ENCODE peak calls at places on chromosomes 1 and 21, in eight cellular contexts. K is Calu3, F is gastrocnemius medialis, B is fibroblast of lung, X is choroid plexus epithelial cell, V is heart left ventricle, A is coronary artery, I is brain microvascular endothelial cell. U is an unnamed sample.

GRCh38 chr21:44749116-44749758 is 37.9 kb upstream of the TSPEAR start:
- DNase-seq in B (no peak), K (no peak), F (no peak), I (no peak), X (no peak), V (no peak), A (no peak), U (no peak)

GRCh38 chr1:183604048-183604808 is 14.0 kb upstream of the NCF2 start:
- DNase-seq in B (peak), F (no peak), K (no peak), X (peak), V (peak), A (no peak), I (peak), U (no peak)

GRCh38 chr1:92038695-92039346 is 9.0 kb downstream of the EPHX4 start:
- DNase-seq in F (no peak), B (peak), A (no peak), X (peak), V (no peak), K (no peak), I (no peak), U (no peak)

GRCh38 chr1:64878090-64878489 is 88.3 kb downstream of the JAK1 start:
- DNase-seq in I (no peak), V (no peak), A (no peak), K (no peak), B (no peak), F (no peak), X (no peak), U (no peak)

GRCh38 chr1:40258445-40258769 is 371 bp downstream of the ZMPSTE24 start:
- DNase-seq in X (peak), I (no peak), V (no peak), A (no peak), K (no peak), F (no peak), B (peak), U (no peak)

GRCh38 chr1:17112496-17113236 is 6.6 kb downstream of the PADI2 start:
- DNase-seq in K (no peak), F (no peak), B (no peak), A (no peak), V (no peak), I (no peak), X (no peak), U (no peak)

GRCh38 chr1:8094481-8095241 is 68.6 kb upstream of the ERRFI1 start:
- DNase-seq in I (peak), X (peak), V (no peak), B (peak), K (no peak), A (no peak), F (no peak), U (no peak)

GRCh38 chr1:91234181-91234580 is 170.5 kb downstream of the HFM1 start:
- DNase-seq in A (no peak), I (no peak), X (no peak), F (no peak), V (no peak), B (no peak), K (no peak), U (no peak)

GRCh38 chr1:239250353-239251035 is 135.9 kb upstream of the CHRM3 start:
- DNase-seq in A (no peak), F (no peak), B (no peak), K (peak), I (no peak), V (no peak), X (no peak), U (no peak)

GRCh38 chr1:203296456-203297073 is 8.8 kb upstream of the BTG2 start:
- DNase-seq in V (peak), I (no peak), K (no peak), B (no peak), A (no peak), F (no peak), X (peak), U (no peak)

GRCh38 chr1:28088168-28088961 is at the start of gene EYA3:
- DNase-seq in B (peak), F (peak), V (peak), X (peak), K (peak), I (peak), A (peak), U (peak)

GRCh38 chr21:31326478-31327247 is 17.4 kb downstream of the TIAM1 start:
- DNase-seq in F (no peak), V (no peak), X (no peak), I (no peak), B (no peak), K (no peak), A (no peak), U (no peak)

GRCh38 chr21:32463889-32464300 is 51.4 kb downstream of the EVA1C start:
- DNase-seq in V (no peak), I (peak), F (no peak), A (no peak), X (peak), B (peak), K (no peak), U (no peak)

GRCh38 chr1:27643626-27644368 is 8.8 kb upstream of the FGR start:
- DNase-seq in B (peak), X (peak), V (peak), A (no peak), K (peak), F (no peak), I (peak), U (no peak)

GRCh38 chr1:168484083-168484482 is 59.7 kb downstream of the XCL2 start:
- DNase-seq in V (no peak), I (no peak), B (no peak), F (no peak), K (no peak), A (no peak), X (no peak), U (no peak)

GRCh38 chr1:179809506-179810366 is 66.6 kb downstream of the FAM163A start:
- DNase-seq in I (peak), V (peak), K (peak), X (peak), A (no peak), B (peak), F (no peak), U (no peak)

GRCh38 chr1:228095938-228096337 is 7.2 kb downstream of the C1orf35 start:
- DNase-seq in I (no peak), K (no peak), X (no peak), B (no peak), V (no peak), F (no peak), A (peak), U (no peak)

DNA sequence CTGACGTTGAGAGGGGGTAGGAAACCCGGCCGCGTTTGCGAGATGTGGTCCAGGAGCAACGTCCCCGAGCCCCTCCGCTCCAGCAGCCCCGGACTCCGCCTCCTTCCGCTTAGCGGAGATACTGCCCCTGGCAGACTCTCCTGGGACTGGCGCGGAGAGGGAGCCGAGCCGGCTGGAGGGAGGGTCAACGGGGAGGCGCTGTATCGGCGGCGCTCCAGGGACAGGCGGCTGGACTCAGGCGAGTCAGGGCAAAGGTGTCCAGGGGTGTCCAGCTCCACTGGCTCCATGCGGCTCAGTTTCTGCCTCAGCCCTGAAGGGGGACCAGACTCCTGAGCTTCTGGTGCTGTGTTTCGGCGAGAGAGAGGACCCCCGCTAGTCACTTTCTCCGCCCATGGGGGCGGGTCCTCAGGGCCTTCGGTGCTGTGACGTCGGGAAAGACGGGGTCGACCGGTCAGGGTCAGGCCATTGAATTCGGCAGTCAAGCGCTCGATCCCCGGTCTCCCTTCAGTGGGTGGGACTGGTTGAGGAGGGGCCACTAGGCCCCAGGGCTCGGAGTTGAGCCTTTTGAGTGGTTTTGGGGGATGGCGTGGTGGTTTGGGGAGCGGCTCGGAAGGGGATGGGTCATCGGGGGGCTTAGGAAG is 2.8 kb upstream of the LIX1L start:
- DNase-seq in F (peak), K (peak), A (peak), V (peak), B (peak), I (no peak), X (peak), U (peak)
- TF ChIP-seq CTCF in F (no peak), K (no peak), A (no peak), V (peak), B (peak), I (peak), X (peak), U (peak)

DNA sequence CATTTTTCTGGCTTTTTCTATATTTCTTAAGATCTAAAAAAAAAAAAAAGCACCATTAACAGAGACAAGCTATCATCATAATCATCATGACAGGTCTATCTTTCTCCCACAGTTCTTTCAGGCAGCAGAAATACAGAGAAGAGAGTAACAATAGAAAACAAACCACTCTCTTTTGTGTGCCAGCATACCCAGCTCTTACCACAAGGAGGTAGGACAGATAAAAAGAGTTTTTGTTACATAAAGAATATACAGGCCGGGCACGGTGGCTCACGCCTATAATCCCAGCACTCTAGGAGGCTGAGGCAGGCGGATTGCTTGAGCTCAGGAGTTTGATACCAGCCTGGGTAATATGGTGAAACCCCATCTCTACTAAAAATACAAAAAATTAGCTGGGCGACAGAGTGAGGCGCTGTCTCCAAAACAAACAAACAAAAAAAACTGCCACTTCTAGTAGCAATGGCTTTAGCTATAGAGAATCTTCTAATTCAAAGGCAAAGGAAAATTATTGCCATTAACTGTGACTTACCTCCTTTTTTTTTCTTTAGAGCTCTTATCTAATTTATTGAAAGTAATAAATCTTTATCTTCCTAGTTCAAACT is 39.7 kb downstream of the ANKRD13C start:
- DNase-seq in F (no peak), A (no peak), K (no peak), X (no peak), B (no peak), V (no peak), I (no peak), U (no peak)
- TF ChIP-seq CTCF in F (no peak), A (no peak), K (no peak), X (peak), B (no peak), V (no peak), I (no peak), U (peak)

GRCh38 chr1:23424171-23424959 is at the start of gene TCEA3:
- DNase-seq in I (no peak), B (no peak), A (no peak), V (peak), F (peak), K (no peak), X (no peak), U (no peak)

GRCh38 chr1:23422313-23422877 is 2.2 kb downstream of the TCEA3 start:
- DNase-seq in F (peak), I (peak), X (peak), V (peak), K (no peak), A (peak), B (peak), U (no peak)

GRCh38 chr1:23423415-23424170 is 955 bp downstream of the TCEA3 start:
- DNase-seq in I (no peak), K (peak), A (no peak), F (peak), B (no peak), V (peak), X (no peak), U (no peak)

GRCh38 chr1:23421752-23422312 is 2.7 kb downstream of the TCEA3 start:
- DNase-seq in A (no peak), V (no peak), K (no peak), I (peak), X (peak), B (peak), F (peak), U (no peak)

GRCh38 chr1:23422955-23423354 is 1.6 kb downstream of the TCEA3 start:
- DNase-seq in K (no peak), F (peak), B (no peak), I (no peak), X (no peak), V (no peak), A (no peak), U (no peak)
- TF ChIP-seq CTCF in K (no peak), F (no peak), B (no peak), I (no peak), X (no peak), V (no peak), A (no peak), U (no peak)

GRCh38 chr1:213980906-213981305 is 6.9 kb upstream of the PROX1 start:
- DNase-seq in V (no peak), X (no peak), A (no peak), K (no peak), I (no peak), B (no peak), F (no peak), U (no peak)

GRCh38 chr1:213977909-213978308 is 9.9 kb upstream of the PROX1 start:
- DNase-seq in X (no peak), V (no peak), K (no peak), A (no peak), F (no peak), B (no peak), I (no peak), U (no peak)

GRCh38 chr1:213979751-213980605 is 7.8 kb upstream of the PROX1 start:
- DNase-seq in A (no peak), K (no peak), X (no peak), V (no peak), I (no peak), B (no peak), F (no peak), U (no peak)

GRCh38 chr1:213976665-213977485 is 10.9 kb upstream of the PROX1 start:
- DNase-seq in B (no peak), I (no peak), K (no peak), F (no peak), A (no peak), V (no peak), X (no peak), U (no peak)

DNA sequence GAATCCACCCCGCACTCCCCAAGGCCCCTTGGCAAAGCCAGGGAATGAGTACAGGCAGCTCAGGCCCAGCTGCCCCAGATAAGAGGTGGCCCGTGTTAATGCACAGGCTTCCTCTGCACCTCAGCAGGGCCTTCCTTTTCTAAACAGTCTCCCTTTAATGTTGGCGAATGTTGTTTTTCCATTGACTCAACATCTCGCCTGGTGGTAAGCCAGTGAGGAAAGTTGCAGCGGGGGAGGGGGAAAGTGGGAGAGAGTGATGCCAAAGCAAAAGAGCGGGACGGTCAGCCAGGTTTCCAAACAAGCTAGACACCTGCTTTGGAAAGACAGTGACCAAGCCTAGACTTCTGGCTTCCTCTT is 10.3 kb upstream of the PROX1 start:
- DNase-seq in A (no peak), X (no peak), F (no peak), I (no peak), K (no peak), V (no peak), B (no peak), U (no peak)
- TF ChIP-seq CTCF in A (no peak), X (no peak), F (no peak), I (no peak), K (no peak), V (no peak), B (no peak), U (no peak)

GRCh38 chr1:70220015-70220414 is 1.2 kb upstream of the SRSF11 start:
- DNase-seq in X (no peak), F (no peak), V (no peak), A (no peak), K (no peak), I (no peak), B (no peak), U (no peak)

GRCh38 chr1:70220517-70221240 is 501 bp upstream of the SRSF11 start:
- DNase-seq in I (no peak), B (no peak), V (no peak), K (no peak), A (no peak), X (no peak), F (no peak), U (no peak)

GRCh38 chr1:70222716-70223235 is 1.6 kb downstream of the SRSF11 start:
- DNase-seq in K (no peak), V (no peak), A (no peak), X (no peak), B (no peak), F (no peak), I (no peak), U (no peak)

GRCh38 chr1:70224954-70225353 is 3.8 kb downstream of the SRSF11 start:
- DNase-seq in A (no peak), X (no peak), V (no peak), K (no peak), B (no peak), F (no peak), I (no peak), U (no peak)

GRCh38 chr1:70221241-70222077 is at the start of gene SRSF11:
- DNase-seq in F (peak), I (peak), K (peak), V (peak), A (peak), X (peak), B (peak), U (peak)
- TF ChIP-seq CTCF in F (peak), I (no peak), K (no peak), V (no peak), A (no peak), X (no peak), B (no peak), U (peak)

GRCh38 chr1:198173832-198174231 is 17.0 kb downstream of the NEK7 start:
- DNase-seq in B (peak), I (no peak), V (no peak), K (no peak), X (no peak), A (no peak), F (no peak), U (no peak)

GRCh38 chr1:198176179-198176578 is 19.4 kb downstream of the NEK7 start:
- DNase-seq in X (no peak), F (no peak), B (no peak), A (no peak), K (no peak), I (no peak), V (no peak), U (no peak)

GRCh38 chr1:198178615-198179014 is 21.8 kb downstream of the NEK7 start:
- DNase-seq in K (no peak), V (no peak), I (no peak), A (no peak), B (no peak), X (no peak), F (no peak), U (no peak)

GRCh38 chr1:198174297-198174696 is 17.5 kb downstream of the NEK7 start:
- DNase-seq in A (no peak), B (no peak), I (no peak), F (no peak), K (no peak), X (no peak), V (no peak), U (no peak)

DNA sequence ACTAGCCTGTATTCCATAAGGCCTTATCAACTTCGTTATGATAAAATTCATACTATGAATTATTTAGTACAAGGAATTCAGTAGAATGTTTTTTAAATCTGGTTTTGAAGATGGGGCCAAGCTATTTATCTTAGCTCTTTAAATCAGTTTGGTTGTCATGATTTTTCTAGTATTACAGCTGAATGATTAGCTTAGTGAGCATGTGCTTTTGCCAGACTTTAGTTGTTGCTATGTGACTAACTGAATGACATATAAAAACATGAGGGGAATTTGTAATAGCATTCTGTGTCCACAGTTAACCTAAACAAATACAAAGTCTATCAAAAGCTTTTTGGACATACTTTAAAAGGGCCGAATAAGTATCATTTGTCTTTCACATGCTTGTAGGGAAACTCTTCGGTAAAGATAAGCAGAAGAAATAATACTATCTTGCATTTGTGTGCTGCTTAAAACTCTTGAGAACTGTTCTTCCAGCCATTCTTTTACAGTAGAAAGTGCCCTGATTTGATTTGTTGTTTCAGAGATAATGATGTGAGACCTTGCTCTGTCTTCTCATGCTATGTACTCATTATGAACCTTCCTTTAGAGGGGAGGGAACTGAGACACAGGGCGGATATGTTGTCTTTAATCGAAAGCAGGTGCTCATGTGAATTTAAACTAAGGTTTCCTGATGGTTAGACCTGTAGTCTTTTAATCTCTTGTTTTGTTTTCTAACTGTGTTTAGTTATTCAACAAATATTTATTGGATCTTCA is 18.8 kb downstream of the NEK7 start:
- DNase-seq in V (no peak), F (no peak), I (peak), K (no peak), X (peak), B (peak), A (no peak), U (no peak)
- TF ChIP-seq CTCF in V (no peak), F (no peak), I (no peak), K (no peak), X (no peak), B (no peak), A (no peak), U (no peak)

GRCh38 chr1:238186887-238187574 is 296.3 kb upstream of the ZP4 start:
- DNase-seq in A (no peak), V (no peak), B (no peak), K (no peak), X (no peak), I (no peak), F (no peak), U (no peak)

GRCh38 chr1:238187575-238187949 is 296.8 kb upstream of the ZP4 start:
- DNase-seq in A (no peak), F (no peak), X (no peak), K (no peak), I (no peak), B (no peak), V (no peak), U (no peak)

GRCh38 chr1:238196516-238196915 is 305.8 kb upstream of the ZP4 start:
- DNase-seq in A (no peak), X (no peak), V (no peak), K (no peak), I (no peak), B (no peak), F (no peak), U (no peak)

DNA sequence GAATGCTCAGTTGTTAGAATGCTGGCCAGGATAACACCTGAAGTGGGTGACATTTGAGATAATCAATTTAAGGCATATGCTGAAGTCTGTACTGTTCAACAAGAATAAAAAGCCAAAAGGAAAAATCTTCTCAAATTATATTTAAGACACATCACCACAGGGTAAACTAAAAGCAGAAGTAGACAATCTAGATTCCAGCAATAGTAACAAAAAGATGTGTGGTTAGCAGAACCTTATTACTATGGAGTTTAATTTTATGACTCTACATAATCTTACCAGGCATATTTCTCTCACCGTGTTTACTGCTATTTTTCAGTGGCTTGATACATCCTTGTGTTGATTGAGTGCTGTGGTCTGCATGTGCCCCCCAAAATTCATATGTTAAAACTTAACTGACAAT is 300.4 kb upstream of the ZP4 start:
- DNase-seq in X (no peak), F (no peak), B (no peak), A (no peak), K (no peak), I (no peak), V (no peak), U (no peak)
- TF ChIP-seq CTCF in X (no peak), F (no peak), B (no peak), A (no peak), K (no peak), I (no peak), V (no peak), U (no peak)

U was measured in type B pancreatic cell.